ENCODE peak calls at places on chromosome 2, in nine cellular contexts. One of them, this sample, is unnamed. For H3K27me3, the result is how much of the 10 kb centered on the place peaks cover.

GRCh38 chr2:190953257-190953656 is 60.7 kb downstream of the STAT1 start:
- DNase-seq in adrenal gland: no peak
- DNase-seq in prostate gland: no peak
- DNase-seq in endodermal cell: no peak
- DNase-seq in CD4-positive, alpha-beta T cell: no peak
- DNase-seq in thoracic aorta: no peak
- DNase-seq in psoas muscle: no peak
- DNase-seq in K562: no peak
- DNase-seq in uterus: no peak
- DNase-seq in this sample: no peak

GRCh38 chr2:221461911-221462310 is 110.2 kb downstream of the EPHA4 start:
- DNase-seq in uterus: no peak
- DNase-seq in K562: no peak
- DNase-seq in adrenal gland: no peak
- DNase-seq in endodermal cell: no peak
- DNase-seq in psoas muscle: no peak
- DNase-seq in CD4-positive, alpha-beta T cell: no peak
- DNase-seq in thoracic aorta: no peak
- DNase-seq in prostate gland: no peak
- DNase-seq in this sample: no peak

GRCh38 chr2:217166241-217166640 is 306.4 kb upstream of the TNP1 start:
- DNase-seq in CD4-positive, alpha-beta T cell: no peak
- DNase-seq in adrenal gland: no peak
- DNase-seq in prostate gland: no peak
- DNase-seq in uterus: no peak
- DNase-seq in thoracic aorta: no peak
- DNase-seq in endodermal cell: no peak
- DNase-seq in psoas muscle: no peak
- DNase-seq in K562: peak
- DNase-seq in this sample: no peak

GRCh38 chr2:201322772-201323171 is 34.4 kb downstream of the FLACC1 start:
- DNase-seq in uterus: no peak
- DNase-seq in thoracic aorta: no peak
- DNase-seq in prostate gland: no peak
- DNase-seq in psoas muscle: no peak
- DNase-seq in CD4-positive, alpha-beta T cell: no peak
- DNase-seq in endodermal cell: no peak
- DNase-seq in adrenal gland: no peak
- DNase-seq in K562: no peak
- DNase-seq in this sample: no peak

GRCh38 chr2:23563673-23564617 is 179.0 kb downstream of the KLHL29 start:
- DNase-seq in CD4-positive, alpha-beta T cell: no peak
- DNase-seq in K562: no peak
- DNase-seq in uterus: no peak
- DNase-seq in adrenal gland: no peak
- DNase-seq in endodermal cell: no peak
- DNase-seq in thoracic aorta: no peak
- DNase-seq in psoas muscle: peak
- DNase-seq in prostate gland: peak
- DNase-seq in this sample: no peak

GRCh38 chr2:177753682-177754475 is 318.7 kb downstream of the PDE11A start:
- DNase-seq in thoracic aorta: peak
- DNase-seq in K562: peak
- DNase-seq in CD4-positive, alpha-beta T cell: no peak
- DNase-seq in prostate gland: no peak
- DNase-seq in endodermal cell: peak
- DNase-seq in uterus: peak
- DNase-seq in psoas muscle: peak
- DNase-seq in adrenal gland: peak
- DNase-seq in this sample: peak

GRCh38 chr2:101446869-101447268 is 28.0 kb downstream of the RFX8 start:
- DNase-seq in CD4-positive, alpha-beta T cell: no peak
- DNase-seq in thoracic aorta: no peak
- DNase-seq in K562: no peak
- DNase-seq in uterus: no peak
- DNase-seq in adrenal gland: no peak
- DNase-seq in psoas muscle: no peak
- DNase-seq in prostate gland: no peak
- DNase-seq in endodermal cell: no peak
- DNase-seq in this sample: no peak

GRCh38 chr2:43737097-43737854 is 36.6 kb upstream of the DYNC2LI1 start:
- DNase-seq in K562: peak
- DNase-seq in thoracic aorta: peak
- DNase-seq in psoas muscle: peak
- DNase-seq in adrenal gland: no peak
- DNase-seq in CD4-positive, alpha-beta T cell: no peak
- DNase-seq in endodermal cell: peak
- DNase-seq in prostate gland: no peak
- DNase-seq in uterus: peak
- DNase-seq in this sample: peak

GRCh38 chr2:195319112-195319460 is 337.9 kb upstream of the SLC39A10 start:
- DNase-seq in uterus: no peak
- DNase-seq in K562: no peak
- DNase-seq in prostate gland: no peak
- DNase-seq in endodermal cell: no peak
- DNase-seq in CD4-positive, alpha-beta T cell: no peak
- DNase-seq in psoas muscle: no peak
- DNase-seq in thoracic aorta: no peak
- DNase-seq in adrenal gland: no peak
- DNase-seq in this sample: no peak

GRCh38 chr2:29405266-29405665 is 290.1 kb downstream of the CLIP4 start:
- DNase-seq in K562: no peak
- DNase-seq in prostate gland: no peak
- DNase-seq in uterus: no peak
- DNase-seq in psoas muscle: no peak
- DNase-seq in thoracic aorta: no peak
- DNase-seq in adrenal gland: no peak
- DNase-seq in endodermal cell: no peak
- DNase-seq in CD4-positive, alpha-beta T cell: no peak
- DNase-seq in this sample: no peak

GRCh38 chr2:150610670-150611279 is 123.3 kb upstream of the RND3 start:
- DNase-seq in uterus: no peak
- DNase-seq in endodermal cell: peak
- DNase-seq in K562: peak
- DNase-seq in prostate gland: no peak
- DNase-seq in CD4-positive, alpha-beta T cell: no peak
- DNase-seq in psoas muscle: no peak
- DNase-seq in thoracic aorta: no peak
- DNase-seq in adrenal gland: no peak
- DNase-seq in this sample: no peak

GRCh38 chr2:63594622-63595021 is 5.9 kb downstream of the MDH1 start:
- DNase-seq in prostate gland: no peak
- DNase-seq in psoas muscle: no peak
- DNase-seq in endodermal cell: no peak
- DNase-seq in uterus: no peak
- DNase-seq in CD4-positive, alpha-beta T cell: no peak
- DNase-seq in adrenal gland: no peak
- DNase-seq in K562: no peak
- DNase-seq in thoracic aorta: no peak
- DNase-seq in this sample: no peak

DNA sequence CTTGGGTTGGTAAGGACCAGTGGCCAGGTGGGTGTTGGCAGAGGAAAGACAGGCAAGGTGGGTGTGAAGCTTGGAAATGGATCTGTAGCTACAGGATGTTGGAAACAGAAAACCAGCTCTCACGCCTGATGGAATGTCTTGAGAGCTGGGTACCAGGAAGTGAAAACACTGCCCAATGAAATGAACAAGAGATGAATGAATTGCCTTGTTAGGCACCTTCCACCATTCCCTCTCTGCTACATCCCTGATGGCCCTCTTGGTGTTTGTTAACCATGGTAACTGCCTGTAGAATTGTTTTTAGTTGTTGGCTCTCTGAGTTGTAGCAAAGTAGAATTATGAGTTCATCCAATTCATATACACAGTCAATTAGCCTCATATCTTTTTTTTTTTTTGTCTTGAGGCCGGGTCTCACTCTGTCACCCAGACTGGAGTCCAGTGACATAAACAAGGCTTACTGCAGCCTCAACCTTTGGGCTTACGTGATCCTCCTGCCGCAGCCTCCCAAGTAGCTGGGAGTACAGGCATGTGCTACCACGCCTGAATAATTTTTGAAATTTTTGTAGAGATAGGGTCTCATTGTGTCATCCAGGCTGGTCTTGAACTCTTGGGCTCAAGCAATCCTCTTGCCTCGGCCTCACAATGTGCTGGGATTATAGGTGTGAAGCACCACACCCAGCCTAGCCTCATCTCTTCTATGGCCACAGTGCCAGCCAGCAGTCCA is 9.5 kb downstream of the KCMF1 start:
- DNase-seq in adrenal gland: no peak
- DNase-seq in psoas muscle: no peak
- DNase-seq in uterus: no peak
- DNase-seq in CD4-positive, alpha-beta T cell: no peak
- DNase-seq in prostate gland: no peak
- DNase-seq in thoracic aorta: no peak
- DNase-seq in K562: no peak
- DNase-seq in endodermal cell: peak
- DNase-seq in this sample: no peak
- H3K27ac ChIP-seq in adrenal gland: no peak
- H3K27ac ChIP-seq in psoas muscle: no peak
- H3K27ac ChIP-seq in uterus: no peak
- H3K27ac ChIP-seq in CD4-positive, alpha-beta T cell: no peak
- H3K27ac ChIP-seq in prostate gland: no peak
- H3K27ac ChIP-seq in thoracic aorta: no peak
- H3K27ac ChIP-seq in K562: no peak
- H3K27ac ChIP-seq in endodermal cell: peak
- H3K27ac ChIP-seq in this sample: no peak

GRCh38 chr2:161239416-161240109 is 68.7 kb upstream of the PSMD14 start:
- DNase-seq in prostate gland: no peak
- DNase-seq in CD4-positive, alpha-beta T cell: no peak
- DNase-seq in thoracic aorta: no peak
- DNase-seq in K562: no peak
- DNase-seq in endodermal cell: peak
- DNase-seq in psoas muscle: no peak
- DNase-seq in uterus: no peak
- DNase-seq in adrenal gland: no peak
- DNase-seq in this sample: no peak
- H3K27me3 ChIP-seq in prostate gland: under half
- H3K27me3 ChIP-seq in CD4-positive, alpha-beta T cell: under half
- H3K27me3 ChIP-seq in thoracic aorta: under half
- H3K27me3 ChIP-seq in K562: under half
- H3K27me3 ChIP-seq in endodermal cell: under half
- H3K27me3 ChIP-seq in psoas muscle: under half
- H3K27me3 ChIP-seq in uterus: under half
- H3K27me3 ChIP-seq in adrenal gland: under half
- H3K27me3 ChIP-seq in this sample: under half

GRCh38 chr2:38552259-38552658 is 50.5 kb downstream of the HNRNPLL start:
- DNase-seq in prostate gland: no peak
- DNase-seq in K562: peak
- DNase-seq in endodermal cell: no peak
- DNase-seq in psoas muscle: no peak
- DNase-seq in adrenal gland: no peak
- DNase-seq in uterus: no peak
- DNase-seq in CD4-positive, alpha-beta T cell: no peak
- DNase-seq in thoracic aorta: no peak
- DNase-seq in this sample: no peak

GRCh38 chr2:38553554-38553953 is 49.2 kb downstream of the HNRNPLL start:
- DNase-seq in thoracic aorta: no peak
- DNase-seq in adrenal gland: no peak
- DNase-seq in psoas muscle: no peak
- DNase-seq in endodermal cell: no peak
- DNase-seq in CD4-positive, alpha-beta T cell: no peak
- DNase-seq in prostate gland: no peak
- DNase-seq in K562: no peak
- DNase-seq in uterus: no peak
- DNase-seq in this sample: no peak

GRCh38 chr2:38557217-38557616 is 45.5 kb downstream of the HNRNPLL start:
- DNase-seq in adrenal gland: no peak
- DNase-seq in prostate gland: no peak
- DNase-seq in endodermal cell: no peak
- DNase-seq in CD4-positive, alpha-beta T cell: no peak
- DNase-seq in K562: no peak
- DNase-seq in uterus: no peak
- DNase-seq in psoas muscle: no peak
- DNase-seq in thoracic aorta: no peak
- DNase-seq in this sample: no peak

GRCh38 chr2:38556007-38556801 is 46.5 kb downstream of the HNRNPLL start:
- DNase-seq in K562: no peak
- DNase-seq in thoracic aorta: no peak
- DNase-seq in CD4-positive, alpha-beta T cell: no peak
- DNase-seq in endodermal cell: no peak
- DNase-seq in psoas muscle: no peak
- DNase-seq in uterus: no peak
- DNase-seq in prostate gland: no peak
- DNase-seq in adrenal gland: no peak
- DNase-seq in this sample: no peak

DNA sequence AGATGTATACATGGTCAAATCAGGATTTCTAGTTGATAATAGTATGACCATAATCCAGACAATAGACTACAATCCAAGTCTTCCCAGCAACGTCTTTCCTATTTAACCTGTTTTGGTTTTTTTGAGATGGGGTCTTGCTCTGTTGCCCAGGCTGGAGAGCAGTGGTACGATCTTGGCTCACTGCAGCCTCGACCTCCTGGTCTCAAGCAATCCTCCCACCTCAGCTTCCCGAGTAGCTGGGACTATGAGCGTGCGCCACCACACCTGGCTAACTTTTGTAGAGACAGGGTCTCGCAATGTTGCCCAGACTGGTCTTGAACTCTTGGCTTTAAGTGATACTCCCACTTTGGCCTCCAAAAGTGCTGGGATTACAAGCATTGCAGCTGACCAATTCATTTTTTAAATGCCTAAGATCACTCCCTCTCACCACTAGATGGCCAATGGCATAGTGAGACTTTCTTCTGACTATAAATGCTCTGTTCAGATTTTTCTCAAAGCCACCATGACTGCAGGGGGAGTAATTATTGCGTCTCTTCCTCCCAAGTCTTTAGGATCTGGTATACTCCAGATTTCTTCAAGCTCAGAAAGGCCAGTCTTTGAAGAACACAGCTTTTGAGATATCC is 47.6 kb downstream of the HNRNPLL start:
- DNase-seq in adrenal gland: no peak
- DNase-seq in CD4-positive, alpha-beta T cell: no peak
- DNase-seq in K562: peak
- DNase-seq in endodermal cell: no peak
- DNase-seq in uterus: no peak
- DNase-seq in prostate gland: no peak
- DNase-seq in psoas muscle: no peak
- DNase-seq in thoracic aorta: no peak
- DNase-seq in this sample: no peak
- TF ChIP-seq CTCF in adrenal gland: no peak
- TF ChIP-seq CTCF in CD4-positive, alpha-beta T cell: no peak
- TF ChIP-seq CTCF in K562: peak
- TF ChIP-seq CTCF in endodermal cell: peak
- TF ChIP-seq CTCF in uterus: no peak
- TF ChIP-seq CTCF in prostate gland: no peak
- TF ChIP-seq CTCF in psoas muscle: peak
- TF ChIP-seq CTCF in thoracic aorta: peak
- TF ChIP-seq CTCF in this sample: no peak

DNA sequence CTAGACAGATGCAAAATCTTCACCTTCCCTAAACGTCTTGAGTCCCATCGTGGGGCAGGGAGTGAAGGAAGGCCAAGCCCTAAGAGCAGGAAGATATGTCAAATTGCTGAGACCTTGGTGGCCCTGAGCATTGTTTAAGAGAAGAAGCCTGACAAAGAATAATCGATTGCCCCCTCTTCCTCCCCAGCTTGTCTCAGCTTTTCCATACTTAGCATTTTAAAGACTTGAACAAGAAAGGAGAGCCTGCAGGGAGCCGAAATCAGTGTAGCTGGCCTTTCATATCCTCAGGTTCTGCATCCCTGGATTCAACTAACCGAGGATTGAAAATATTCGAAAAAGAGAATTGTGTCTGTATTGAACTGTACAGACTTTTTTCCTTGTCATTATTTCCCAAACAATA is 157.7 kb upstream of the DLX2 start:
- DNase-seq in CD4-positive, alpha-beta T cell: no peak
- DNase-seq in psoas muscle: no peak
- DNase-seq in thoracic aorta: no peak
- DNase-seq in uterus: no peak
- DNase-seq in K562: no peak
- DNase-seq in endodermal cell: no peak
- DNase-seq in adrenal gland: no peak
- DNase-seq in prostate gland: no peak
- DNase-seq in this sample: no peak
- H3K27ac ChIP-seq in CD4-positive, alpha-beta T cell: no peak
- H3K27ac ChIP-seq in psoas muscle: no peak
- H3K27ac ChIP-seq in thoracic aorta: no peak
- H3K27ac ChIP-seq in uterus: no peak
- H3K27ac ChIP-seq in K562: no peak
- H3K27ac ChIP-seq in endodermal cell: peak
- H3K27ac ChIP-seq in adrenal gland: no peak
- H3K27ac ChIP-seq in prostate gland: no peak
- H3K27ac ChIP-seq in this sample: no peak

This sample was measured in ascending aorta.